ENCODE peak calls at places on chromosomes 6 and 20, in nine cellular contexts. M is heart left ventricle; Z is endodermal cell; H is NCI-H510A treated with DMSO at 0.1 percent for 48 hours; L is EL; J is GM10248; X is T-helper 22 cell; G is right cardiac atrium; E is naive thymus-derived CD8-positive, alpha-beta T cell. Q is an unnamed sample.

GRCh38 chr20:16719421-16719820 is 10.4 kb upstream of the SNRPB2 start:
- DNase-seq in M (no peak), Z (no peak), H (no peak), L (no peak), J (no peak), X (no peak), G (no peak), E (no peak), Q (no peak)

GRCh38 chr6:118103381-118104105 is 196.5 kb downstream of the SLC35F1 start:
- DNase-seq in M (no peak), Z (no peak), H (no peak), L (no peak), J (no peak), X (no peak), G (no peak), E (no peak), Q (no peak)

GRCh38 chr6:123316733-123317323 is 319.9 kb downstream of the TRDN start:
- DNase-seq in M (no peak), Z (no peak), H (no peak), L (peak), J (no peak), X (no peak), G (no peak), E (no peak), Q (no peak)

GRCh38 chr6:128327890-128328289 is 192.5 kb downstream of the PTPRK start:
- DNase-seq in M (no peak), Z (peak), H (no peak), L (peak), J (peak), X (peak), G (no peak), E (no peak), Q (no peak)

GRCh38 chr6:135182993-135183531 is 2.0 kb downstream of the MYB start:
- DNase-seq in M (peak), Z (no peak), H (no peak), L (peak), J (peak), X (peak), G (peak), E (peak), Q (peak)

GRCh38 chr6:26064619-26065257 is 22.5 kb upstream of the HFE start:
- DNase-seq in M (no peak), Z (peak), H (peak), L (peak), J (no peak), X (no peak), G (no peak), E (no peak), Q (peak)

GRCh38 chr6:96014846-96015245 is 928 bp upstream of the FUT9 start:
- DNase-seq in M (no peak), Z (no peak), H (peak), L (no peak), J (no peak), X (no peak), G (no peak), E (no peak), Q (no peak)

GRCh38 chr6:154974485-154975149 is 20.5 kb upstream of the TIAM2 start:
- DNase-seq in M (no peak), Z (peak), H (no peak), L (no peak), J (no peak), X (no peak), G (no peak), E (no peak), Q (no peak)

GRCh38 chr6:161217631-161218030 is 56.2 kb downstream of the AGPAT4 start:
- DNase-seq in M (no peak), Z (no peak), H (no peak), L (no peak), J (no peak), X (no peak), G (no peak), E (no peak), Q (no peak)

GRCh38 chr20:4225778-4226177 is 210.4 kb upstream of the RNF24 start:
- DNase-seq in M (no peak), Z (no peak), H (no peak), L (peak), J (no peak), X (no peak), G (no peak), E (no peak), Q (no peak)

GRCh38 chr6:162728177-162728571 is 400 bp downstream of the PACRG start:
- DNase-seq in M (no peak), Z (no peak), H (no peak), L (no peak), J (no peak), X (no peak), G (peak), E (no peak), Q (no peak)

GRCh38 chr20:32917191-32917950 is 58.6 kb downstream of the EFCAB8 start:
- DNase-seq in M (no peak), Z (no peak), H (no peak), L (no peak), J (no peak), X (no peak), G (no peak), E (no peak), Q (no peak)

GRCh38 chr6:136158971-136159370 is 91.1 kb downstream of the MTFR2 start:
- DNase-seq in M (no peak), Z (no peak), H (no peak), L (no peak), J (no peak), X (no peak), G (no peak), E (no peak), Q (no peak)

GRCh38 chr6:85405175-85405852 is 44.6 kb upstream of the NT5E start:
- DNase-seq in M (no peak), Z (no peak), H (no peak), L (no peak), J (peak), X (no peak), G (no peak), E (no peak), Q (no peak)

GRCh38 chr6:106254636-106255035 is 70.9 kb downstream of the ATG5 start:
- DNase-seq in M (no peak), Z (no peak), H (no peak), L (peak), J (no peak), X (no peak), G (no peak), E (no peak), Q (no peak)

GRCh38 chr6:31401403-31401802 is 2.0 kb upstream of the MICA start:
- DNase-seq in M (no peak), Z (no peak), H (no peak), L (peak), J (no peak), X (no peak), G (peak), E (no peak), Q (no peak)

GRCh38 chr6:89412071-89413005 is at the start of gene RRAGD:
- DNase-seq in M (peak), Z (peak), H (peak), L (peak), J (peak), X (peak), G (peak), E (peak), Q (peak)

GRCh38 chr6:169993861-169994481 is 242.5 kb downstream of the ERMARD start:
- DNase-seq in M (peak), Z (peak), H (no peak), L (no peak), J (no peak), X (no peak), G (no peak), E (no peak), Q (no peak)

GRCh38 chr6:15663057-15663638 is 320 bp upstream of the DTNBP1 start:
- DNase-seq in M (no peak), Z (no peak), H (peak), L (peak), J (peak), X (no peak), G (no peak), E (no peak), Q (no peak)

GRCh38 chr6:133548409-133548808 is 307.3 kb downstream of the EYA4 start:
- DNase-seq in M (no peak), Z (no peak), H (no peak), L (peak), J (no peak), X (no peak), G (no peak), E (no peak), Q (no peak)